ENCODE peak calls at places on chromosome 9, in ten cellular contexts. Y is C1 segment of cervical spinal cord; K is BE2C; I is RPMI7951; Z is stimulated activated naive CD8-positive, alpha-beta T cell treated with anti-CD3 and anti-CD28 coated beads, Interleukin-15, Interleukin-2, amounts not matched to agents 100 U/mL and 50 U/mL, for 24 hours; C is T47D; X is CD8-positive, alpha-beta memory T cell; N is HFFc6; R is NCI-H2029 treated with DMSO at 0.1 percent for 48 hours; Q is stimulated activated CD8-positive, alpha-beta memory T cell treated with anti-CD3 and anti-CD28 coated beads, Interleukin-4, amount 100 ng/mL, for 48 hours. V is an unnamed sample.

GRCh38 chr9:87713278-87713989 is 12.5 kb upstream of the CTSL start:
- DNase-seq in K (no peak), Z (no peak), X (no peak), C (no peak), I (peak), R (no peak), Y (peak), Q (peak), N (peak), V (peak)

GRCh38 chr9:133522073-133522910 is 2.5 kb downstream of the MYMK start:
- DNase-seq in K (no peak), N (no peak), Z (no peak), X (no peak), Q (no peak), Y (no peak), I (no peak), R (no peak), C (no peak), V (no peak)

GRCh38 chr9:79477241-79477830 is 94.4 kb upstream of the TLE4 start:
- DNase-seq in X (no peak), R (no peak), Y (no peak), I (no peak), N (no peak), K (no peak), C (no peak), Z (no peak), Q (no peak), V (no peak)

GRCh38 chr9:101737705-101738565 is 512 bp downstream of the GRIN3A start:
- DNase-seq in K (peak), Q (no peak), C (no peak), N (no peak), I (no peak), X (no peak), Z (no peak), R (peak), Y (no peak), V (no peak)

GRCh38 chr9:8860925-8861324 is 1061.3 kb upstream of the DMAC1 start:
- DNase-seq in Z (no peak), Q (no peak), I (peak), C (no peak), R (no peak), N (no peak), Y (no peak), K (no peak), X (no peak), V (no peak)

GRCh38 chr9:86763795-86764194 is 183.5 kb downstream of the GAS1 start:
- DNase-seq in N (no peak), Q (no peak), I (no peak), Z (no peak), K (no peak), X (no peak), Y (no peak), C (no peak), R (no peak), V (no peak)

GRCh38 chr9:99142275-99142674 is 37.4 kb downstream of the TGFBR1 start:
- DNase-seq in K (no peak), C (no peak), Y (no peak), N (no peak), Z (no peak), I (no peak), Q (no peak), R (no peak), X (no peak), V (no peak)

GRCh38 chr9:87269777-87270176 is 227.9 kb upstream of the DAPK1 start:
- DNase-seq in Z (no peak), K (no peak), X (no peak), I (no peak), Q (no peak), N (no peak), R (no peak), Y (no peak), C (no peak), V (no peak)

GRCh38 chr9:126509718-126510117 is 104.0 kb upstream of the LMX1B start:
- DNase-seq in C (no peak), X (no peak), Y (no peak), R (no peak), N (no peak), Q (no peak), Z (no peak), I (no peak), K (no peak), V (no peak)

GRCh38 chr9:5671711-5672353 is 42.9 kb downstream of the RIC1 start:
- DNase-seq in K (no peak), R (no peak), C (no peak), N (no peak), X (peak), Z (no peak), I (no peak), Q (no peak), Y (no peak), V (no peak)

GRCh38 chr9:86550411-86550810 is 196.2 kb upstream of the TUT7 start:
- DNase-seq in Q (no peak), R (no peak), C (no peak), K (no peak), Y (no peak), I (no peak), Z (no peak), X (no peak), N (no peak), V (no peak)

GRCh38 chr9:76459691-76460635 is 981 bp downstream of the GCNT1 start:
- DNase-seq in Y (no peak), Q (no peak), N (peak), C (peak), I (peak), X (no peak), R (peak), K (peak), Z (no peak), V (peak)

GRCh38 chr9:131178382-131178781 is 53.0 kb downstream of the NUP214 start:
- DNase-seq in Z (peak), Y (peak), R (no peak), I (peak), K (peak), X (peak), C (peak), N (peak), Q (peak), V (peak)

GRCh38 chr9:113707953-113708695 is 168.0 kb upstream of the ZNF618 start:
- DNase-seq in R (no peak), Z (no peak), Q (no peak), X (no peak), N (no peak), Y (no peak), C (no peak), I (no peak), K (no peak), V (no peak)

GRCh38 chr9:116697887-116698286 is 10.8 kb downstream of the TRIM32 start:
- DNase-seq in R (no peak), C (no peak), Y (no peak), N (no peak), K (no peak), X (no peak), I (peak), Z (no peak), Q (no peak), V (no peak)

GRCh38 chr9:90801507-90802289 is at the start of gene SYK:
- DNase-seq in I (no peak), N (no peak), C (peak), Q (no peak), Z (peak), R (no peak), Y (no peak), X (no peak), K (no peak), V (no peak)

GRCh38 chr9:119333507-119334229 is 35.6 kb downstream of the BRINP1 start:
- DNase-seq in I (no peak), K (no peak), Y (no peak), Z (no peak), R (no peak), Q (no peak), C (no peak), X (no peak), N (no peak), V (no peak)

GRCh38 chr9:119697996-119698395 is 328.8 kb upstream of the BRINP1 start:
- DNase-seq in C (no peak), I (no peak), N (no peak), K (no peak), Y (no peak), Q (no peak), R (no peak), Z (no peak), X (no peak), V (no peak)

GRCh38 chr9:27527702-27528277 is 1.8 kb downstream of the MOB3B start:
- DNase-seq in I (no peak), C (no peak), Z (no peak), X (no peak), Y (peak), Q (no peak), R (no peak), K (no peak), N (no peak), V (no peak)

GRCh38 chr9:131398204-131398603 is 4.3 kb downstream of the PRRC2B start:
- DNase-seq in Y (no peak), C (no peak), I (no peak), N (no peak), Z (no peak), X (peak), K (no peak), R (no peak), Q (peak), V (no peak)

GRCh38 chr9:23492126-23493002 is 333.7 kb downstream of the ELAVL2 start:
- DNase-seq in C (peak), Y (no peak), R (peak), K (no peak), Q (no peak), X (no peak), N (peak), I (peak), Z (no peak), V (no peak)

GRCh38 chr9:106861585-106862114 is 1.3 kb upstream of the ZNF462 start:
- DNase-seq in R (no peak), K (no peak), Q (no peak), Z (no peak), C (no peak), Y (no peak), X (no peak), I (no peak), N (no peak), V (no peak)

GRCh38 chr9:87464110-87464991 is 33.3 kb upstream of the DAPK1 start:
- DNase-seq in R (no peak), I (peak), C (no peak), Q (peak), N (no peak), Y (no peak), X (no peak), K (no peak), Z (no peak), V (peak)

GRCh38 chr9:87080512-87081225 is 133.4 kb upstream of the GAS1 start:
- DNase-seq in X (no peak), Y (no peak), R (no peak), Z (no peak), Q (no peak), C (peak), K (peak), I (no peak), N (no peak), V (no peak)

GRCh38 chr9:99531313-99531712 is 290.4 kb upstream of the NR4A3 start:
- DNase-seq in Y (no peak), R (no peak), Q (no peak), N (no peak), Z (no peak), K (no peak), I (no peak), C (no peak), X (no peak), V (no peak)

GRCh38 chr9:113481176-113481805 is 17.8 kb downstream of the RGS3 start:
- DNase-seq in Z (no peak), X (no peak), R (peak), N (no peak), C (no peak), Q (peak), I (no peak), K (no peak), Y (no peak), V (no peak)

GRCh38 chr9:83062011-83062652 is 810 bp downstream of the RASEF start:
- DNase-seq in I (no peak), K (peak), Y (no peak), R (peak), Q (no peak), C (peak), X (no peak), Z (no peak), N (no peak), V (no peak)

GRCh38 chr9:6132650-6133049 is 83.0 kb upstream of the IL33 start:
- DNase-seq in Q (no peak), N (no peak), I (no peak), X (no peak), Z (no peak), R (no peak), Y (no peak), C (no peak), K (no peak), V (no peak)

GRCh38 chr9:5631021-5631420 is 2.1 kb downstream of the RIC1 start:
- DNase-seq in I (no peak), C (no peak), X (no peak), Q (no peak), Y (no peak), K (no peak), R (no peak), Z (no peak), N (no peak), V (no peak)

V was measured in activated T-cell treated with anti-CD3 and anti-CD28 coated beads, Interleukin-2, amount 50 U/mL, for 48 hours.